ENCODE peak calls at places on chromosomes 16 and 17, in six cellular contexts. F, T, Q, J, Z and I are unnamed samples.

GRCh38 chr16:67190041-67190440 is at the start of gene EXOC3L1:
- DNase-seq in T (no peak), J (no peak), Z (no peak), Q (no peak), F (no peak), I (no peak)

GRCh38 chr17:50573866-50574571 is 13.5 kb downstream of the CACNA1G start:
- DNase-seq in Q (no peak), F (no peak), Z (no peak), J (no peak), T (no peak), I (no peak)

GRCh38 chr16:57689772-57690558 is 4.6 kb upstream of the DRC7 start:
- DNase-seq in T (no peak), Z (peak), Q (no peak), F (no peak), J (peak), I (no peak)

GRCh38 chr16:50395763-50396710 is 27.2 kb upstream of the BRD7 start:
- DNase-seq in Q (no peak), T (no peak), F (no peak), Z (peak), J (no peak), I (no peak)

GRCh38 chr16:15031596-15031995 is 24.3 kb downstream of the NTAN1 start:
- DNase-seq in Z (no peak), T (no peak), F (no peak), Q (no peak), J (no peak), I (no peak)

GRCh38 chr17:29151567-29151966 is 28.6 kb downstream of the MYO18A start:
- DNase-seq in F (no peak), J (no peak), Q (peak), Z (no peak), T (peak), I (no peak)

GRCh38 chr17:75250009-75250471 is 11.4 kb downstream of the GGA3 start:
- DNase-seq in T (no peak), Z (peak), F (no peak), Q (no peak), J (no peak), I (no peak)

GRCh38 chr17:55152236-55152635 is 112.5 kb upstream of the HLF start:
- DNase-seq in T (no peak), J (no peak), F (no peak), Q (no peak), Z (no peak), I (no peak)

GRCh38 chr17:39261286-39261685 is 35.5 kb upstream of the STAC2 start:
- DNase-seq in J (no peak), Z (peak), F (no peak), Q (no peak), T (no peak), I (peak)

GRCh38 chr17:76561799-76562268 is 22.0 kb downstream of the PRCD start:
- DNase-seq in T (no peak), Q (peak), F (no peak), J (no peak), Z (no peak), I (no peak)